ENCODE peak calls at places on chromosomes 13 and 19, in eight cellular contexts. One of them, this sample, is unnamed.

GRCh38 chr19:39807846-39808364 is 26.1 kb downstream of the DYRK1B start:
- DNase-seq in suprapubic skin: no peak
- DNase-seq in transverse colon: no peak
- DNase-seq in K562: no peak
- DNase-seq in GM12878: no peak
- DNase-seq in esophagus muscularis mucosa: peak; percentile 10
- DNase-seq in spleen: no peak
- DNase-seq in HepG2: no peak
- DNase-seq in this sample: no peak

GRCh38 chr13:44867825-44868224 is 121.4 kb downstream of the NUFIP1 start:
- DNase-seq in suprapubic skin: no peak
- DNase-seq in transverse colon: no peak
- DNase-seq in K562: no peak
- DNase-seq in GM12878: no peak
- DNase-seq in esophagus muscularis mucosa: no peak
- DNase-seq in spleen: no peak
- DNase-seq in HepG2: no peak
- DNase-seq in this sample: no peak

GRCh38 chr19:42926781-42927180 is 9.1 kb upstream of the PSG6 start:
- DNase-seq in suprapubic skin: peak; percentile 58
- DNase-seq in transverse colon: no peak
- DNase-seq in K562: no peak
- DNase-seq in GM12878: no peak
- DNase-seq in esophagus muscularis mucosa: no peak
- DNase-seq in spleen: no peak
- DNase-seq in HepG2: no peak
- DNase-seq in this sample: no peak

GRCh38 chr19:51802775-51803174 is 7.8 kb downstream of the FPR3 start:
- DNase-seq in suprapubic skin: no peak
- DNase-seq in transverse colon: no peak
- DNase-seq in K562: no peak
- DNase-seq in GM12878: no peak
- DNase-seq in esophagus muscularis mucosa: no peak
- DNase-seq in spleen: no peak
- DNase-seq in HepG2: no peak
- DNase-seq in this sample: no peak

GRCh38 chr13:27264181-27264580 is 6.4 kb upstream of the RASL11A start:
- DNase-seq in suprapubic skin: no peak
- DNase-seq in transverse colon: no peak
- DNase-seq in K562: no peak
- DNase-seq in GM12878: no peak
- DNase-seq in esophagus muscularis mucosa: no peak
- DNase-seq in spleen: no peak
- DNase-seq in HepG2: no peak
- DNase-seq in this sample: no peak

GRCh38 chr13:99617474-99618255 is 116.4 kb downstream of the TM9SF2 start:
- DNase-seq in suprapubic skin: no peak
- DNase-seq in transverse colon: peak; percentile 21
- DNase-seq in K562: peak; percentile 25
- DNase-seq in GM12878: no peak
- DNase-seq in esophagus muscularis mucosa: no peak
- DNase-seq in spleen: no peak
- DNase-seq in HepG2: peak; percentile 33
- DNase-seq in this sample: no peak

GRCh38 chr19:14375055-14375581 is 6.1 kb upstream of the ADGRE5 start:
- DNase-seq in suprapubic skin: no peak
- DNase-seq in transverse colon: peak; percentile 73
- DNase-seq in K562: peak; percentile 9
- DNase-seq in GM12878: no peak
- DNase-seq in esophagus muscularis mucosa: no peak
- DNase-seq in spleen: peak; percentile 94
- DNase-seq in HepG2: no peak
- DNase-seq in this sample: peak; percentile 32

GRCh38 chr19:17001603-17002183 is 24.9 kb downstream of the CPAMD8 start:
- DNase-seq in suprapubic skin: no peak
- DNase-seq in transverse colon: no peak
- DNase-seq in K562: no peak
- DNase-seq in GM12878: no peak
- DNase-seq in esophagus muscularis mucosa: no peak
- DNase-seq in spleen: peak; percentile 84
- DNase-seq in HepG2: no peak
- DNase-seq in this sample: no peak

GRCh38 chr19:47104678-47105077 is 8.9 kb downstream of the ZC3H4 start:
- DNase-seq in suprapubic skin: no peak
- DNase-seq in transverse colon: no peak
- DNase-seq in K562: no peak
- DNase-seq in GM12878: no peak
- DNase-seq in esophagus muscularis mucosa: no peak
- DNase-seq in spleen: peak; percentile 48
- DNase-seq in HepG2: no peak
- DNase-seq in this sample: no peak

GRCh38 chr19:58558623-58559274 is 338 bp upstream of the UBE2M start:
- DNase-seq in suprapubic skin: peak; percentile 100
- DNase-seq in transverse colon: peak; percentile 99
- DNase-seq in K562: peak; percentile 92
- DNase-seq in GM12878: peak; percentile 95
- DNase-seq in esophagus muscularis mucosa: peak; percentile 99
- DNase-seq in spleen: peak; percentile 99
- DNase-seq in HepG2: peak; percentile 95
- DNase-seq in this sample: peak; percentile 99

GRCh38 chr13:31556376-31556775 is 182.9 kb upstream of the RXFP2 start:
- DNase-seq in suprapubic skin: no peak
- DNase-seq in transverse colon: no peak
- DNase-seq in K562: no peak
- DNase-seq in GM12878: no peak
- DNase-seq in esophagus muscularis mucosa: no peak
- DNase-seq in spleen: no peak
- DNase-seq in HepG2: no peak
- DNase-seq in this sample: no peak

GRCh38 chr13:27203854-27204253 is 32.2 kb upstream of the USP12 start:
- DNase-seq in suprapubic skin: no peak
- DNase-seq in transverse colon: no peak
- DNase-seq in K562: no peak
- DNase-seq in GM12878: no peak
- DNase-seq in esophagus muscularis mucosa: no peak
- DNase-seq in spleen: no peak
- DNase-seq in HepG2: peak; percentile 14
- DNase-seq in this sample: no peak

GRCh38 chr19:4967738-4968461 is 1.0 kb upstream of the KDM4B start:
- DNase-seq in suprapubic skin: no peak
- DNase-seq in transverse colon: no peak
- DNase-seq in K562: no peak
- DNase-seq in GM12878: no peak
- DNase-seq in esophagus muscularis mucosa: no peak
- DNase-seq in spleen: no peak
- DNase-seq in HepG2: no peak
- DNase-seq in this sample: no peak

GRCh38 chr13:101941095-101941777 is 460.6 kb downstream of the FGF14 start:
- DNase-seq in suprapubic skin: no peak
- DNase-seq in transverse colon: no peak
- DNase-seq in K562: no peak
- DNase-seq in GM12878: no peak
- DNase-seq in esophagus muscularis mucosa: no peak
- DNase-seq in spleen: no peak
- DNase-seq in HepG2: no peak
- DNase-seq in this sample: no peak

GRCh38 chr13:101942535-101943157 is 459.2 kb downstream of the FGF14 start:
- DNase-seq in suprapubic skin: no peak
- DNase-seq in transverse colon: no peak
- DNase-seq in K562: no peak
- DNase-seq in GM12878: no peak
- DNase-seq in esophagus muscularis mucosa: no peak
- DNase-seq in spleen: no peak
- DNase-seq in HepG2: no peak
- DNase-seq in this sample: no peak

GRCh38 chr13:101942038-101942437 is 459.8 kb downstream of the FGF14 start:
- DNase-seq in suprapubic skin: no peak
- DNase-seq in transverse colon: peak; percentile 19
- DNase-seq in K562: no peak
- DNase-seq in GM12878: no peak
- DNase-seq in esophagus muscularis mucosa: no peak
- DNase-seq in spleen: no peak
- DNase-seq in HepG2: peak; percentile 7
- DNase-seq in this sample: no peak

GRCh38 chr13:101946411-101946810 is 455.4 kb downstream of the FGF14 start:
- DNase-seq in suprapubic skin: no peak
- DNase-seq in transverse colon: no peak
- DNase-seq in K562: no peak
- DNase-seq in GM12878: no peak
- DNase-seq in esophagus muscularis mucosa: no peak
- DNase-seq in spleen: no peak
- DNase-seq in HepG2: no peak
- DNase-seq in this sample: no peak

DNA sequence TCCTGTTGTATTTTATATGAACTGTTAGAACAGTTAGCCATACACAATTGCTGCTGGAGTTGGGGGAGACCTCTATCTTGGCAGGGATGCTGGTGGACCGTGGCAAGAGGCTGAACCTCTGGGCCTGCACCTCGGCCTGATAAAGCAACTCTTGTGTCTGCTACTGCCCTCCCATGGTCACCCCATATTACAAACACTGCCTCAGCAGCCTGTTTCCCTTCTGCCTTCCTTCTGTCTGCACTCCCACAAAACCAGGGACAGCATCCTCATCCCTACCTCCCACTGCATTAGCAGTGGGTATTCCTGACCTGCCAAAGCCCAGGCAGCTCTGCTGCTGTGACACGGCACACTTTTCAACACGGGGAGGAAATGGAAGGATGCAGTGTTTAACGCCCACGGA is 456.4 kb downstream of the FGF14 start:
- DNase-seq in suprapubic skin: no peak
- DNase-seq in transverse colon: no peak
- DNase-seq in K562: no peak
- DNase-seq in GM12878: no peak
- DNase-seq in esophagus muscularis mucosa: no peak
- DNase-seq in spleen: no peak
- DNase-seq in HepG2: no peak
- DNase-seq in this sample: no peak
- TF ChIP-seq CTCF in suprapubic skin: no peak
- TF ChIP-seq CTCF in transverse colon: no peak
- TF ChIP-seq CTCF in K562: no peak
- TF ChIP-seq CTCF in GM12878: no peak
- TF ChIP-seq CTCF in esophagus muscularis mucosa: no peak
- TF ChIP-seq CTCF in spleen: no peak
- TF ChIP-seq CTCF in HepG2: peak; percentile 20
- TF ChIP-seq CTCF in this sample: no peak

DNA sequence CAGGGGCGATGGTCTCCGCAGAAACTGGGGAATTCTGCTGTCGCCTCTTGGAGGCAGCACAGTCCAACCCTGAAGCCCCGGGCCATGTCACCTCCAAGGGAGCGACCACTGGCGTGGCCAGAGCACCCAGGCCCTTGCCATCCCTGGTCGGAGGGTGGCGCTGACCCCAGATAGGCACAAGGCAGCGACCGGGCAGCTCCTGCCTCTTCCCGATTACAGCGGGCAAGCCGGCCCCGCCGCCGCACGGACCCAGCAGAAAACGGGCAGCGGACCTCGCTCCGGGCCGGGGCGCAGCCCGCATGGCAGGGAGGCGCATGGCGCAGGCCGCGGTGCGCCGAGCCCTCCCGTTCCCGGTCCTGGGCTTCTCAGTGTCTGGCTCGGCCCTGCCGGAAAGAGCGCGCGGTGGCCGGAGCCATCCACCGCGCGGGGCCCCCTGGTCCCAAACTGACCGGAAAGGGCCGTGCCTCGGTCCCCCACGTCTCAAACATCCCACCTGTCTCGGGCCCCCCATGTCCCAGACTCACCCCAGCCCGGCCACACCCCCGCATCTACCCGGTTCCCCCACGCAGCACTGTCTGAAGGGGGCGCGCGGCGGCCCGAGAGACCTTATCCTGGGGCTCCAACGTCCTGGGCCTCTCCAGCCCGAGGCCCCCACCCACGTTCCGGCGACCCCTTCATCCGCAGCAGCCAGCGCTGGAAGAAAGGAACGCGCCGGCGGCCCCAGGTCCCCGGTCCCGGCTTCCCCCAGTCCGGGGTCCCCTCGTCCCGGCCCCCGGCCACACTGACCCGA is 725 bp downstream of the CERS1 start:
- DNase-seq in suprapubic skin: no peak
- DNase-seq in transverse colon: peak; percentile 31
- DNase-seq in K562: peak; percentile 69
- DNase-seq in GM12878: no peak
- DNase-seq in esophagus muscularis mucosa: no peak
- DNase-seq in spleen: peak; percentile 75
- DNase-seq in HepG2: peak; percentile 79
- DNase-seq in this sample: no peak
- TF ChIP-seq POLR2A in suprapubic skin: no peak
- TF ChIP-seq POLR2A in transverse colon: no peak
- TF ChIP-seq POLR2A in K562: no peak
- TF ChIP-seq POLR2A in GM12878: no peak
- TF ChIP-seq POLR2A in esophagus muscularis mucosa: no peak
- TF ChIP-seq POLR2A in spleen: no peak
- TF ChIP-seq POLR2A in HepG2: peak; percentile 31
- TF ChIP-seq POLR2A in this sample: no peak

GRCh38 chr19:13054605-13055212 is 47.9 kb downstream of the LYL1 start:
- DNase-seq in suprapubic skin: no peak
- DNase-seq in transverse colon: no peak
- DNase-seq in K562: no peak
- DNase-seq in GM12878: no peak
- DNase-seq in esophagus muscularis mucosa: no peak
- DNase-seq in spleen: no peak
- DNase-seq in HepG2: no peak
- DNase-seq in this sample: no peak

GRCh38 chr19:13055213-13056051 is 47.2 kb downstream of the LYL1 start:
- DNase-seq in suprapubic skin: peak; percentile 91
- DNase-seq in transverse colon: peak; percentile 54
- DNase-seq in K562: no peak
- DNase-seq in GM12878: no peak
- DNase-seq in esophagus muscularis mucosa: no peak
- DNase-seq in spleen: no peak
- DNase-seq in HepG2: no peak
- DNase-seq in this sample: peak; percentile 72

GRCh38 chr19:13057744-13058143 is 44.9 kb downstream of the LYL1 start:
- DNase-seq in suprapubic skin: no peak
- DNase-seq in transverse colon: no peak
- DNase-seq in K562: no peak
- DNase-seq in GM12878: no peak
- DNase-seq in esophagus muscularis mucosa: no peak
- DNase-seq in spleen: no peak
- DNase-seq in HepG2: no peak
- DNase-seq in this sample: no peak

GRCh38 chr19:13057147-13057572 is 45.5 kb downstream of the LYL1 start:
- DNase-seq in suprapubic skin: no peak
- DNase-seq in transverse colon: no peak
- DNase-seq in K562: no peak
- DNase-seq in GM12878: no peak
- DNase-seq in esophagus muscularis mucosa: no peak
- DNase-seq in spleen: no peak
- DNase-seq in HepG2: peak; percentile 37
- DNase-seq in this sample: no peak

GRCh38 chr19:13056052-13056660 is 46.5 kb downstream of the LYL1 start:
- DNase-seq in suprapubic skin: peak; percentile 91
- DNase-seq in transverse colon: peak; percentile 61
- DNase-seq in K562: no peak
- DNase-seq in GM12878: no peak
- DNase-seq in esophagus muscularis mucosa: no peak
- DNase-seq in spleen: no peak
- DNase-seq in HepG2: no peak
- DNase-seq in this sample: peak; percentile 79
- TF ChIP-seq POLR2AphosphoS5 in suprapubic skin: no peak
- TF ChIP-seq POLR2AphosphoS5 in transverse colon: no peak
- TF ChIP-seq POLR2AphosphoS5 in K562: no peak
- TF ChIP-seq POLR2AphosphoS5 in GM12878: no peak
- TF ChIP-seq POLR2AphosphoS5 in esophagus muscularis mucosa: peak; percentile 81
- TF ChIP-seq POLR2AphosphoS5 in spleen: no peak
- TF ChIP-seq POLR2AphosphoS5 in HepG2: no peak
- TF ChIP-seq POLR2AphosphoS5 in this sample: peak; percentile 14

GRCh38 chr19:57068921-57069697 is 50.7 kb upstream of the USP29 start:
- DNase-seq in suprapubic skin: no peak
- DNase-seq in transverse colon: no peak
- DNase-seq in K562: no peak
- DNase-seq in GM12878: no peak
- DNase-seq in esophagus muscularis mucosa: no peak
- DNase-seq in spleen: no peak
- DNase-seq in HepG2: peak; percentile 63
- DNase-seq in this sample: peak; percentile 71
- TF ChIP-seq CTCF in suprapubic skin: no peak
- TF ChIP-seq CTCF in transverse colon: peak; percentile 29
- TF ChIP-seq CTCF in K562: peak; percentile 4
- TF ChIP-seq CTCF in GM12878: peak; percentile 9
- TF ChIP-seq CTCF in esophagus muscularis mucosa: peak; percentile 20
- TF ChIP-seq CTCF in spleen: no peak
- TF ChIP-seq CTCF in HepG2: peak; percentile 93
- TF ChIP-seq CTCF in this sample: peak; percentile 40

This sample was measured in breast epithelium.